ENCODE peak calls at places on chromosomes 7 and 10, in six cellular contexts. L is A549, B is cardiac muscle cell, R is thoracic aorta, G is spleen, U is left ventricle myocardium inferior. M is an unnamed sample.

GRCh38 chr10:59878289-59878688 is 28.1 kb downstream of the CCDC6 start:
- DNase-seq in L (no peak), B (peak; percentile 44), R (no peak), G (no peak), U (no peak), M (no peak)

GRCh38 chr10:97701438-97702064 is 12.0 kb upstream of the MARVELD1 start:
- DNase-seq in L (peak; percentile 88), B (peak; percentile 84), R (no peak), G (no peak), U (no peak), M (peak; percentile 75)

GRCh38 chr7:112157072-112157471 is 49.1 kb downstream of the DOCK4 start:
- DNase-seq in L (no peak), B (peak; percentile 92), R (no peak), G (no peak), U (no peak), M (no peak)

GRCh38 chr7:131555565-131556054 is 818 bp downstream of the PODXL start:
- DNase-seq in L (no peak), B (no peak), R (no peak), G (peak; percentile 79), U (no peak), M (peak; percentile 22)

GRCh38 chr10:127159648-127160245 is 36.6 kb downstream of the INSYN2A start:
- DNase-seq in L (no peak), B (no peak), R (no peak), G (no peak), U (no peak), M (no peak)

GRCh38 chr7:147829021-147829420 is 761.5 kb upstream of the C7orf33 start:
- DNase-seq in L (no peak), B (no peak), R (no peak), G (no peak), U (no peak), M (no peak)

GRCh38 chr7:137488038-137488437 is 144.5 kb upstream of the PTN start:
- DNase-seq in L (no peak), B (peak; percentile 19), R (no peak), G (no peak), U (no peak), M (no peak)

GRCh38 chr10:48493083-48493871 is 111.6 kb downstream of the ARHGAP22 start:
- DNase-seq in L (no peak), B (no peak), R (no peak), G (peak; percentile 78), U (peak; percentile 54), M (no peak)

GRCh38 chr10:47264797-47265281 is 35.2 kb upstream of the GDF10 start:
- DNase-seq in L (no peak), B (no peak), R (no peak), G (no peak), U (no peak), M (no peak)

GRCh38 chr7:107694395-107694794 is 33.8 kb downstream of the SLC26A4 start:
- DNase-seq in L (no peak), B (peak; percentile 67), R (no peak), G (no peak), U (no peak), M (no peak)

GRCh38 chr7:17690030-17690429 is 250.3 kb downstream of the SNX13 start:
- DNase-seq in L (no peak), B (peak; percentile 91), R (no peak), G (no peak), U (no peak), M (no peak)

GRCh38 chr10:131126321-131127121 is 185.0 kb downstream of the TCERG1L start:
- DNase-seq in L (no peak), B (no peak), R (no peak), G (peak; percentile 65), U (no peak), M (no peak)

GRCh38 chr7:71131753-71132520 is at the start of gene GALNT17:
- DNase-seq in L (no peak), B (no peak), R (no peak), G (peak; percentile 70), U (peak; percentile 20), M (no peak)

GRCh38 chr7:81447351-81447952 is 322.4 kb downstream of the HGF start:
- DNase-seq in L (peak; percentile 21), B (peak; percentile 77), R (no peak), G (no peak), U (no peak), M (peak; percentile 37)

GRCh38 chr7:1934017-1934416 is 263.9 kb downstream of the ELFN1 start:
- DNase-seq in L (no peak), B (no peak), R (no peak), G (peak; percentile 68), U (no peak), M (no peak)

GRCh38 chr10:35092851-35093250 is 2.7 kb upstream of the CUL2 start:
- DNase-seq in L (no peak), B (no peak), R (no peak), G (no peak), U (no peak), M (no peak)

GRCh38 chr7:74452748-74453320 is 872 bp upstream of the GTF2IRD1 start:
- DNase-seq in L (peak; percentile 34), B (peak; percentile 36), R (no peak), G (no peak), U (no peak), M (peak; percentile 58)

GRCh38 chr7:55534262-55534915 is 37.9 kb downstream of the VOPP1 start:
- DNase-seq in L (no peak), B (peak; percentile 45), R (no peak), G (peak; percentile 90), U (no peak), M (no peak)

GRCh38 chr10:25297466-25297865 is 122.7 kb downstream of the GPR158 start:
- DNase-seq in L (no peak), B (no peak), R (no peak), G (no peak), U (no peak), M (no peak)

GRCh38 chr10:9214618-9215017 is 1160.1 kb downstream of the GATA3 start:
- DNase-seq in L (no peak), B (no peak), R (no peak), G (no peak), U (no peak), M (no peak)

GRCh38 chr7:27187702-27188665 is 3.0 kb upstream of the HOXA11 start:
- DNase-seq in L (no peak), B (no peak), R (no peak), G (no peak), U (no peak), M (peak; percentile 94)

GRCh38 chr7:151083071-151083823 is at the start of gene TMUB1:
- DNase-seq in L (peak; percentile 67), B (peak; percentile 62), R (no peak), G (peak; percentile 97), U (peak; percentile 85), M (peak; percentile 66)

GRCh38 chr7:101164071-101164840 is 1.1 kb downstream of the VGF start:
- DNase-seq in L (no peak), B (peak; percentile 72), R (no peak), G (peak; percentile 76), U (no peak), M (peak; percentile 77)
- H3K4me1 ChIP-seq in L (peaks cover 86% of the 10 kb centered on the region), B (peaks cover 17% of the 10 kb centered on the region), R (peaks cover 35% of the 10 kb centered on the region), G (peaks cover 43% of the 10 kb centered on the region), U (peaks cover 41% of the 10 kb centered on the region), M (peaks cover 8% of the 10 kb centered on the region)

DNA sequence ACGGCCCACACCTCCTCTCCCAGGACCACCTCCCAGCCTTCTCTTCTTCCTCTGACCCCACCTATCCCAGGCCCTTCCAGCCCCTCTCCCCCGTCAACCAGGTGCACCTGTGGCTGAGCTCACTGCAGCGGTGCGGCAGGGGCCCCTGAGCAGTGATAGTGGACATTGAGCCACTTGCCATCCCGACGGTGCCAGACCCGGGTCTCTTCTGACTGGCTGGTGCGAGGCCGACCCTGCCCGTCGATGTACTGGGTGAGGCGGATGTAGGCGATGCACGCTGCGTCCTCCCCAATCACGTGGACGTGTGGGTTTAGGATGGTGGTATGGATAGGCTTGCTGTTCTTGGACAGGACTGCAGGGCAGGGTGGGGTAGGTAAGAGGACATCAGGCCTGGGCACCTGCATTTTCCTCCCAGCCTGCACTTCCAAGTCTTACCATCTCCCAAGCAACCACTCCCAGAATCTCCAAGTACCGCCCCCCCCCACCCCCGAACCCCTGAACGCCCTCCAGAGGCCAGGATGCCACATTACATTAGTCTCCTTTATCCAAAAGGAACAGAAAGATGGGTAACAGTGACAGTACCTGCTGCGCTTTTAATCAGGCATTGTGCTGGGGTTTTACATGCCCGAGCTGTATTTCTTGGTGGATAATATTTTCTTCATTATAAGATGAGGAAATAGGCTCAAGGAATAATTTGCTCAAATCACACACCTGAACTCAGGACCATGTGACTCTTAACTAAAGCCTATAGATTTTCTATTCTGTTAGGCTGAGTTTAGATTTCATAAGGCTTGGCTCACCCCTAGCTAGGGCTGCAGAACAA is 3.7 kb upstream of the NDST2 start:
- DNase-seq in L (peak; percentile 79), B (no peak), R (no peak), G (no peak), U (no peak), M (peak; percentile 60)
- H3K4me1 ChIP-seq in L (peaks cover 5% of the 10 kb centered on the region), B (no peaks in the 10 kb centered on the region), R (peaks cover 49% of the 10 kb centered on the region), G (peaks cover 49% of the 10 kb centered on the region), U (peaks cover 35% of the 10 kb centered on the region), M (peaks cover 5% of the 10 kb centered on the region)

DNA sequence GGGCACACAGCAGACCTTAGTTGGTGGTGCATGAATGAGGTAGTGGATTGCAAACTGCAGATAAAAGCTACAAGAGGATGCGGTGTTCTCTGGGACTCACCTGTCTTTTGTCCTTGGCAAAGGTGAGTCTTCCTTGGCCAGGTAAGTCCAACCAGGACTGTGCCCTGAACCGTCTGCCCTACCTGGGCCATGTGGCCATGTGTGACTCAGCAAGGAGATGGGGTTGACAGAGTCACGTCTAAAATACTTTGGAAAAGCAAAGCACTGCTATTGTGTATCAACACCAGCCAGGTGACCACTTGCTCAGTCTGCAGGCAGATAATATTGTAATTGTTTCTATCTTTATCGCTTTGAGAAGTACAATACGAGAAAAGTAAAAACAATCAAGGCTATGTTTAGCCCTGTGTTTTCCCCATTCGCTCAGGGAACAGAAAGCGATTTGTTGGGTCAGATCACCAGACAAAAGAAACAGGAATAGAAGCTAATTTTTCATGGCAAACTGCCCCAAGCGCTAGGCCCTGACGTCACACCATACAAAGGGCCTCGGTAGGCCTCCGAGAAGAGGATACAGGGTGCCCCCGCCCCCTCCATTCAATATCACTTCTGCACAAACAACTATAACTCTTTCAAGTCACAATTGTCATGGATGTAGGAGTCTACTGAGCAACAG is 57.3 kb downstream of the FAM53B start:
- DNase-seq in L (no peak), B (no peak), R (no peak), G (no peak), U (peak; percentile 59), M (peak; percentile 84)
- H3K4me1 ChIP-seq in L (no peaks in the 10 kb centered on the region), B (peaks cover 33% of the 10 kb centered on the region), R (peaks cover 28% of the 10 kb centered on the region), G (peaks cover 91% of the 10 kb centered on the region), U (peaks cover 98% of the 10 kb centered on the region), M (peaks cover 42% of the 10 kb centered on the region)

GRCh38 chr10:88989824-88990527 is 622 bp upstream of the FAS start:
- DNase-seq in L (no peak), B (peak; percentile 95), R (no peak), G (no peak), U (no peak), M (no peak)

GRCh38 chr10:88990528-88991160 is at the start of gene FAS:
- DNase-seq in L (peak; percentile 69), B (peak; percentile 85), R (peak; percentile 28), G (peak; percentile 94), U (peak; percentile 76), M (no peak)

GRCh38 chr10:88992945-88993537 is 2.4 kb downstream of the FAS start:
- DNase-seq in L (no peak), B (peak; percentile 44), R (no peak), G (no peak), U (no peak), M (no peak)

GRCh38 chr10:88991161-88991899 is 732 bp downstream of the FAS start:
- DNase-seq in L (peak; percentile 30), B (peak; percentile 82), R (peak; percentile 35), G (peak; percentile 92), U (peak; percentile 83), M (peak; percentile 50)

DNA sequence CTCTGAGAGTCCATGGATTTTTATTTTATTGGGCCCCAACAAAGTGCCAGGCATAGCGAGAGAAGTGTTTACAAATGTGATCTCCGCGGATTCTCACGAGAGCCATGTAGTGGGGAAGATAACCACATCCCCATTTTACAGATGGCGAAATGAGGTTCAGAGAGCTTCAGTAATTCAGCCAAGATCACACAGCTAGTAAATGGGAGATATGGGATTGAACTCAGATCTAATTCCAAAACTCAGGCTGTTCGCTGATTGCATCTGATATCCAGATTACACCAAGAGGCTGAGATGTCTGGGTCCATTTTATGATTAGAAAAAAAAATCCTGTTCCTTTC is 1.3 kb downstream of the FAS start:
- DNase-seq in L (peak; percentile 17), B (no peak), R (no peak), G (no peak), U (no peak), M (no peak)
- H3K4me1 ChIP-seq in L (peaks cover 31% of the 10 kb centered on the region), B (no peaks in the 10 kb centered on the region), R (peaks cover 69% of the 10 kb centered on the region), G (peaks cover 81% of the 10 kb centered on the region), U (peaks cover 77% of the 10 kb centered on the region), M (peaks cover 7% of the 10 kb centered on the region)